ENCODE peak calls at places on chromosomes 6 and 20, in four cellular contexts. One of them, this sample, is unnamed.

GRCh38 chr6:138454976-138455706 is 44.2 kb downstream of the NHSL1 start:
- DNase-seq in H9: no peak
- DNase-seq in progenitor cell of endocrine pancreas: no peak
- DNase-seq in OCI-LY7: no peak
- DNase-seq in this sample: no peak

GRCh38 chr6:5314191-5314865 is 53.0 kb downstream of the FARS2 start:
- DNase-seq in progenitor cell of endocrine pancreas: no peak
- DNase-seq in H9: no peak
- DNase-seq in OCI-LY7: no peak
- DNase-seq in this sample: no peak

GRCh38 chr20:43431120-43431519 is 26.6 kb upstream of the SRSF6 start:
- DNase-seq in H9: no peak
- DNase-seq in OCI-LY7: no peak
- DNase-seq in progenitor cell of endocrine pancreas: no peak
- DNase-seq in this sample: no peak

GRCh38 chr6:34272022-34272926 is 23.5 kb upstream of the SMIM29 start:
- DNase-seq in H9: peak; percentile 60
- DNase-seq in progenitor cell of endocrine pancreas: no peak
- DNase-seq in OCI-LY7: no peak
- DNase-seq in this sample: no peak

GRCh38 chr6:151254451-151255081 is 14.8 kb downstream of the AKAP12 start:
- DNase-seq in H9: no peak
- DNase-seq in progenitor cell of endocrine pancreas: no peak
- DNase-seq in OCI-LY7: no peak
- DNase-seq in this sample: no peak

GRCh38 chr6:71678081-71678480 is 208.3 kb upstream of the RIMS1 start:
- DNase-seq in progenitor cell of endocrine pancreas: no peak
- DNase-seq in H9: no peak
- DNase-seq in OCI-LY7: no peak
- DNase-seq in this sample: no peak

GRCh38 chr6:21500894-21501293 is 92.7 kb upstream of the SOX4 start:
- DNase-seq in H9: no peak
- DNase-seq in OCI-LY7: no peak
- DNase-seq in progenitor cell of endocrine pancreas: no peak
- DNase-seq in this sample: no peak

GRCh38 chr20:49894073-49894470 is 21.3 kb downstream of the SPATA2 start:
- DNase-seq in progenitor cell of endocrine pancreas: no peak
- DNase-seq in H9: no peak
- DNase-seq in OCI-LY7: no peak
- DNase-seq in this sample: no peak

GRCh38 chr20:460707-461106 is 1.6 kb downstream of the TBC1D20 start:
- DNase-seq in progenitor cell of endocrine pancreas: no peak
- DNase-seq in OCI-LY7: no peak
- DNase-seq in H9: no peak
- DNase-seq in this sample: no peak

GRCh38 chr6:156613996-156614395 is 163.2 kb upstream of the ARID1B start:
- DNase-seq in H9: no peak
- DNase-seq in progenitor cell of endocrine pancreas: no peak
- DNase-seq in OCI-LY7: no peak
- DNase-seq in this sample: no peak

GRCh38 chr20:1830240-1830639 is 65.0 kb upstream of the SIRPA start:
- DNase-seq in progenitor cell of endocrine pancreas: no peak
- DNase-seq in H9: no peak
- DNase-seq in OCI-LY7: no peak
- DNase-seq in this sample: no peak

GRCh38 chr6:110214338-110214737 is 34.1 kb downstream of the CDC40 start:
- DNase-seq in H9: no peak
- DNase-seq in progenitor cell of endocrine pancreas: no peak
- DNase-seq in OCI-LY7: no peak
- DNase-seq in this sample: no peak

GRCh38 chr6:32202186-32202585 is 9.7 kb upstream of the GPSM3 start:
- DNase-seq in H9: no peak
- DNase-seq in OCI-LY7: no peak
- DNase-seq in progenitor cell of endocrine pancreas: no peak
- DNase-seq in this sample: no peak

GRCh38 chr6:159646731-159647130 is 46.3 kb downstream of the SOD2 start:
- DNase-seq in H9: no peak
- DNase-seq in progenitor cell of endocrine pancreas: no peak
- DNase-seq in OCI-LY7: no peak
- DNase-seq in this sample: no peak

GRCh38 chr6:26394289-26394688 is 7.8 kb upstream of the BTN3A1 start:
- DNase-seq in OCI-LY7: no peak
- DNase-seq in H9: no peak
- DNase-seq in progenitor cell of endocrine pancreas: no peak
- DNase-seq in this sample: no peak

GRCh38 chr6:108492131-108492766 is 68.5 kb upstream of the FOXO3 start:
- DNase-seq in OCI-LY7: peak; percentile 49
- DNase-seq in progenitor cell of endocrine pancreas: no peak
- DNase-seq in H9: no peak
- DNase-seq in this sample: no peak

GRCh38 chr6:137389150-137389664 is 105.0 kb downstream of the OLIG3 start:
- DNase-seq in H9: no peak
- DNase-seq in OCI-LY7: peak; percentile 68
- DNase-seq in progenitor cell of endocrine pancreas: no peak
- DNase-seq in this sample: no peak

GRCh38 chr20:7926767-7927166 is 13.5 kb downstream of the HAO1 start:
- DNase-seq in OCI-LY7: peak; percentile 42
- DNase-seq in progenitor cell of endocrine pancreas: no peak
- DNase-seq in H9: no peak
- DNase-seq in this sample: no peak
- TF ChIP-seq CTCF in OCI-LY7: peak; percentile 84
- TF ChIP-seq CTCF in progenitor cell of endocrine pancreas: peak; percentile 70
- TF ChIP-seq CTCF in H9: peak; percentile 70
- TF ChIP-seq CTCF in this sample: no peak

GRCh38 chr6:158593670-158594069 is 33.8 kb downstream of the TMEM181 start:
- DNase-seq in progenitor cell of endocrine pancreas: no peak
- DNase-seq in H9: no peak
- DNase-seq in OCI-LY7: no peak
- DNase-seq in this sample: no peak

GRCh38 chr6:158597565-158597964 is 37.7 kb downstream of the TMEM181 start:
- DNase-seq in H9: no peak
- DNase-seq in OCI-LY7: no peak
- DNase-seq in progenitor cell of endocrine pancreas: no peak
- DNase-seq in this sample: no peak

GRCh38 chr6:158591134-158591809 is 31.4 kb downstream of the TMEM181 start:
- DNase-seq in progenitor cell of endocrine pancreas: no peak
- DNase-seq in OCI-LY7: no peak
- DNase-seq in H9: no peak
- DNase-seq in this sample: peak; percentile 69

GRCh38 chr6:158596861-158597260 is 37.0 kb downstream of the TMEM181 start:
- DNase-seq in H9: no peak
- DNase-seq in progenitor cell of endocrine pancreas: no peak
- DNase-seq in OCI-LY7: no peak
- DNase-seq in this sample: peak; percentile 69

GRCh38 chr6:158595223-158595622 is 35.3 kb downstream of the TMEM181 start:
- DNase-seq in progenitor cell of endocrine pancreas: no peak
- DNase-seq in H9: no peak
- DNase-seq in OCI-LY7: peak; percentile 19
- DNase-seq in this sample: no peak
- TF ChIP-seq CTCF in progenitor cell of endocrine pancreas: peak; percentile 52
- TF ChIP-seq CTCF in H9: no peak
- TF ChIP-seq CTCF in OCI-LY7: peak; percentile 69
- TF ChIP-seq CTCF in this sample: peak; percentile 29

GRCh38 chr20:46093531-46093930 is 3.8 kb upstream of the NCOA5 start:
- DNase-seq in H9: no peak
- DNase-seq in progenitor cell of endocrine pancreas: no peak
- DNase-seq in OCI-LY7: no peak
- DNase-seq in this sample: no peak
- TF ChIP-seq CTCF in H9: no peak
- TF ChIP-seq CTCF in progenitor cell of endocrine pancreas: no peak
- TF ChIP-seq CTCF in OCI-LY7: peak; percentile 17
- TF ChIP-seq CTCF in this sample: no peak

GRCh38 chr20:51966296-51966971 is 164.1 kb upstream of the SALL4 start:
- DNase-seq in OCI-LY7: peak; percentile 55
- DNase-seq in H9: peak; percentile 82
- DNase-seq in progenitor cell of endocrine pancreas: no peak
- DNase-seq in this sample: no peak
- TF ChIP-seq CTCF in OCI-LY7: peak; percentile 75
- TF ChIP-seq CTCF in H9: peak; percentile 83
- TF ChIP-seq CTCF in progenitor cell of endocrine pancreas: peak; percentile 57
- TF ChIP-seq CTCF in this sample: peak; percentile 44

DNA sequence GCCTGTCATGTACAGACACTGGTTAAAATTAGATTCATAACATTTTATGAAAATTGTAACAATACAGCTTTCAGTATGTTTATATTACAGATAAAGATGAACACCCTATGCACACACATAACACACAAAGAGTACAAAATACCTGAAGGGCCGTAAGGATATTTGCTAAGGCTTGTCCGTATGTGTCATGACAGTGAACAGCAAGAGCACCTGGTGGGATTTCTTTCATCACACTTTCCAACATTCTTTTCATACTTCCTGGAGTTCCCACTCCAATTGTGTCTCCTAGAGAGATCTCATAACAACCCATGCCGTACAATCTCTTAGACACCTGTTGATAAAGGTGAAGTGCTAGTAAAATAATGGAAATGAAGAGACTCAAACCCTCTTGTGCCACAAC is 83.7 kb downstream of the HMGCLL1 start:
- DNase-seq in OCI-LY7: no peak
- DNase-seq in H9: no peak
- DNase-seq in progenitor cell of endocrine pancreas: no peak
- DNase-seq in this sample: no peak
- TF ChIP-seq CTCF in OCI-LY7: no peak
- TF ChIP-seq CTCF in H9: no peak
- TF ChIP-seq CTCF in progenitor cell of endocrine pancreas: no peak
- TF ChIP-seq CTCF in this sample: no peak

GRCh38 chr20:46520540-46520939 is 7.2 kb upstream of the ZNF334 start:
- DNase-seq in OCI-LY7: no peak
- DNase-seq in H9: no peak
- DNase-seq in progenitor cell of endocrine pancreas: no peak
- DNase-seq in this sample: no peak

GRCh38 chr20:46523696-46524328 is 10.5 kb upstream of the ZNF334 start:
- DNase-seq in H9: no peak
- DNase-seq in progenitor cell of endocrine pancreas: no peak
- DNase-seq in OCI-LY7: no peak
- DNase-seq in this sample: no peak

GRCh38 chr20:46519678-46520077 is 6.3 kb upstream of the ZNF334 start:
- DNase-seq in H9: no peak
- DNase-seq in OCI-LY7: no peak
- DNase-seq in progenitor cell of endocrine pancreas: no peak
- DNase-seq in this sample: no peak

GRCh38 chr20:46523108-46523507 is 9.7 kb upstream of the ZNF334 start:
- DNase-seq in H9: no peak
- DNase-seq in OCI-LY7: no peak
- DNase-seq in progenitor cell of endocrine pancreas: no peak
- DNase-seq in this sample: no peak

GRCh38 chr20:46520976-46521579 is 7.7 kb upstream of the ZNF334 start:
- DNase-seq in OCI-LY7: peak; percentile 49
- DNase-seq in H9: peak; percentile 88
- DNase-seq in progenitor cell of endocrine pancreas: peak; percentile 22
- DNase-seq in this sample: peak; percentile 74
- TF ChIP-seq CTCF in OCI-LY7: peak; percentile 68
- TF ChIP-seq CTCF in H9: peak; percentile 93
- TF ChIP-seq CTCF in progenitor cell of endocrine pancreas: peak; percentile 69
- TF ChIP-seq CTCF in this sample: peak; percentile 77

GRCh38 chr20:58869662-58870227 is 17.2 kb downstream of the GNAS start:
- DNase-seq in H9: no peak
- DNase-seq in OCI-LY7: no peak
- DNase-seq in progenitor cell of endocrine pancreas: no peak
- DNase-seq in this sample: peak; percentile 34

GRCh38 chr20:58868795-58869194 is 16.3 kb downstream of the GNAS start:
- DNase-seq in OCI-LY7: no peak
- DNase-seq in H9: peak; percentile 49
- DNase-seq in progenitor cell of endocrine pancreas: no peak
- DNase-seq in this sample: peak; percentile 68

GRCh38 chr20:58867211-58867610 is 14.7 kb downstream of the GNAS start:
- DNase-seq in H9: no peak
- DNase-seq in OCI-LY7: no peak
- DNase-seq in progenitor cell of endocrine pancreas: no peak
- DNase-seq in this sample: no peak

GRCh38 chr20:58871533-58872102 is 19.1 kb downstream of the GNAS start:
- DNase-seq in H9: no peak
- DNase-seq in OCI-LY7: no peak
- DNase-seq in progenitor cell of endocrine pancreas: no peak
- DNase-seq in this sample: no peak

GRCh38 chr20:58870293-58871014 is 17.9 kb downstream of the GNAS start:
- DNase-seq in OCI-LY7: peak; percentile 65
- DNase-seq in H9: peak; percentile 77
- DNase-seq in progenitor cell of endocrine pancreas: peak; percentile 71
- DNase-seq in this sample: peak; percentile 81
- TF ChIP-seq CTCF in OCI-LY7: peak; percentile 95
- TF ChIP-seq CTCF in H9: peak; percentile 90
- TF ChIP-seq CTCF in progenitor cell of endocrine pancreas: peak; percentile 96
- TF ChIP-seq CTCF in this sample: peak; percentile 84

GRCh38 chr20:60359010-60359409 is 400.8 kb downstream of the CDH26 start:
- DNase-seq in progenitor cell of endocrine pancreas: no peak
- DNase-seq in H9: no peak
- DNase-seq in OCI-LY7: no peak
- DNase-seq in this sample: no peak

GRCh38 chr20:60354181-60354580 is 396.0 kb downstream of the CDH26 start:
- DNase-seq in H9: no peak
- DNase-seq in OCI-LY7: no peak
- DNase-seq in progenitor cell of endocrine pancreas: no peak
- DNase-seq in this sample: no peak

GRCh38 chr20:60362531-60362930 is 404.3 kb downstream of the CDH26 start:
- DNase-seq in progenitor cell of endocrine pancreas: no peak
- DNase-seq in H9: no peak
- DNase-seq in OCI-LY7: no peak
- DNase-seq in this sample: no peak

GRCh38 chr20:60361761-60362410 is 403.7 kb downstream of the CDH26 start:
- DNase-seq in OCI-LY7: peak; percentile 5
- DNase-seq in progenitor cell of endocrine pancreas: no peak
- DNase-seq in H9: no peak
- DNase-seq in this sample: no peak

DNA sequence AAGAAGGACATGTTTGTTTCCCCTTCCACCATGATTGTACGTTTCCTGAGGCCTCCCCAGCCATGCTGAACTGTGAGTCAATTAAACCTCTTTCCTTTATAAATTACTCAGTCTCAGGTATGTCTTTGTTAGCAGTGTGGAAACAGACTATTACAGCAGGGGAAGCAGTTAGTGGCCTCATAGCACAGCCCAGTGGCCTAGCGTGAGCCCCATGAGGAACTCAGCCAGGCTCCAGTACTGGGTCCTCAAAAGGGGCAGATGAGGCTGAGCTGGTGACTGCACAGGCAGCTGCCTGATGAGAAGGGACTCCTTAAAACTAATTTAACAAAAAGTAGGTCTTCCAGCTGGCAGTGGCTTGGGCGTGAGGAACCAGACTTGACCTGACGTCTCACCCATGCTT is 399.9 kb downstream of the CDH26 start:
- DNase-seq in H9: no peak
- DNase-seq in OCI-LY7: no peak
- DNase-seq in progenitor cell of endocrine pancreas: no peak
- DNase-seq in this sample: no peak
- TF ChIP-seq CTCF in H9: no peak
- TF ChIP-seq CTCF in OCI-LY7: no peak
- TF ChIP-seq CTCF in progenitor cell of endocrine pancreas: no peak
- TF ChIP-seq CTCF in this sample: no peak